ENCODE peak calls at places on chromosomes 12 and 14, in seven cellular contexts. W is GM06990; E is fibroblast of lung; N is astrocyte of the spinal cord; S is CD8-positive, alpha-beta T cell; L is uterus; D is astrocyte of the cerebellum. C is an unnamed sample.

GRCh38 chr12:538731-539539 is 79.2 kb downstream of the B4GALNT3 start:
- DNase-seq in W (no peak), E (peak; percentile 71), N (peak; percentile 54), S (peak; percentile 56), L (no peak), D (peak; percentile 4), C (no peak)

GRCh38 chr12:96719671-96720362 is 187.2 kb upstream of the NEDD1 start:
- DNase-seq in W (peak; percentile 54), E (peak; percentile 18), N (peak; percentile 64), S (no peak), L (no peak), D (no peak), C (peak; percentile 67)

GRCh38 chr12:106303202-106303820 is 778 bp downstream of the TCP11L2 start:
- DNase-seq in W (peak; percentile 61), E (peak; percentile 63), N (peak; percentile 73), S (peak; percentile 95), L (peak; percentile 86), D (no peak), C (peak; percentile 52)

GRCh38 chr14:64625363-64626232 is 75.8 kb downstream of the PPP1R36 start:
- DNase-seq in W (no peak), E (no peak), N (no peak), S (no peak), L (no peak), D (no peak), C (no peak)

GRCh38 chr12:130764475-130765185 is 48.5 kb upstream of the RIMBP2 start:
- DNase-seq in W (no peak), E (peak; percentile 51), N (peak; percentile 32), S (no peak), L (no peak), D (peak; percentile 16), C (no peak)

GRCh38 chr12:56469007-56469930 is 891 bp downstream of the SPRYD4 start:
- DNase-seq in W (peak; percentile 36), E (no peak), N (no peak), S (peak; percentile 7), L (no peak), D (no peak), C (no peak)

GRCh38 chr14:31154956-31155355 is 52.6 kb downstream of the HECTD1 start:
- DNase-seq in W (no peak), E (peak; percentile 32), N (peak; percentile 17), S (no peak), L (no peak), D (no peak), C (no peak)

GRCh38 chr14:91244501-91244901 is at the start of gene GPR68:
- DNase-seq in W (no peak), E (peak; percentile 76), N (peak; percentile 74), S (no peak), L (no peak), D (no peak), C (no peak)

GRCh38 chr12:130745921-130746320 is 29.8 kb upstream of the RIMBP2 start:
- DNase-seq in W (no peak), E (no peak), N (no peak), S (no peak), L (no peak), D (no peak), C (no peak)

GRCh38 chr14:75981826-75982723 is at the start of gene TGFB3:
- DNase-seq in W (peak; percentile 70), E (peak; percentile 94), N (peak; percentile 96), S (peak; percentile 77), L (peak; percentile 91), D (peak; percentile 78), C (peak; percentile 85)

GRCh38 chr12:72271401-72271740 is 799 bp upstream of the TRHDE start:
- DNase-seq in W (peak; percentile 1), E (peak; percentile 71), N (peak; percentile 68), S (no peak), L (no peak), D (peak; percentile 34), C (peak; percentile 19)

GRCh38 chr12:41014643-41015020 is 173.5 kb upstream of the PDZRN4 start:
- DNase-seq in W (no peak), E (peak; percentile 76), N (peak; percentile 31), S (no peak), L (no peak), D (no peak), C (no peak)

GRCh38 chr14:34851395-34851794 is 23.8 kb downstream of the BAZ1A start:
- DNase-seq in W (no peak), E (peak; percentile 69), N (peak; percentile 38), S (no peak), L (no peak), D (no peak), C (no peak)

GRCh38 chr12:123591702-123592481 is 7.5 kb downstream of the TMED2 start:
- DNase-seq in W (no peak), E (peak; percentile 78), N (peak; percentile 59), S (no peak), L (no peak), D (no peak), C (no peak)

GRCh38 chr12:39764944-39765560 is 145.4 kb upstream of the ABCD2 start:
- DNase-seq in W (no peak), E (peak; percentile 43), N (peak; percentile 53), S (no peak), L (no peak), D (peak; percentile 28), C (peak; percentile 21)

GRCh38 chr12:106739318-106739717 is 35.2 kb upstream of the RIC8B start:
- DNase-seq in W (no peak), E (peak; percentile 64), N (no peak), S (no peak), L (no peak), D (no peak), C (no peak)

GRCh38 chr14:77320238-77320935 is at the start of gene POMT2:
- DNase-seq in W (peak; percentile 94), E (peak; percentile 84), N (peak; percentile 88), S (peak; percentile 91), L (peak; percentile 91), D (peak; percentile 56), C (peak; percentile 91)

DNA sequence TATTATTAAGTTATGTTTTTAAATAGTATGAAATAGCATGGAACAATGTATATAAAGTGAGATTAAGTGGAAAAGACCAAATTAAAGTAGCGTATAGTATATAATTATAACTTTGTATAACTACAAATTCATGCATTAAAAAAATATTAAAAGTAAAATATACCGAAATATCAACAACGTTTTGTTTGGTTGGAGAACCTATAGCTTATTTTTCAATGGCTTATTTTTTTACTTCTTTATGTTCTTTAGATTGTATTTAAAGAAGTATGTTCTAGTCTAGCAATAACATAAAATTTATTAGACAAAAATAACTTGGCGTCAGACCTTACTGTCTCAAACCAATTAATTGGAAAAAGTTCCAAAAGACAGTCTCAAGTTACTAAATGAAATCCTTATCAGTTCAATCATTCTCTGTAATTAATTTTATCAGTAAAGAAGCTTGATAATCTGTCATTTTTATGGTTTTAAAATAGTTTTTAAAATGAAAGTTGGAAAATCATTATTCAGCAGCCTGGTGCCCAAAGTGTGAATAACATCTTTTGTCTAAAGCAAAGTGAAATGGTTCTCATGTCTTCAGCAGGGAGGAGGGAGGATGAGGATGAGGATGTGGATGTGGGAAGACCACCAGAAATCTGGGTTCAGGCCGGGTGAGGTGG is 46.7 kb downstream of the IRAK3 start:
- DNase-seq in W (no peak), E (no peak), N (peak; percentile 25), S (no peak), L (no peak), D (no peak), C (peak; percentile 24)
- TF ChIP-seq CTCF in W (no peak), E (no peak), N (peak; percentile 13), S (no peak), L (no peak), D (peak; percentile 13), C (no peak)

DNA sequence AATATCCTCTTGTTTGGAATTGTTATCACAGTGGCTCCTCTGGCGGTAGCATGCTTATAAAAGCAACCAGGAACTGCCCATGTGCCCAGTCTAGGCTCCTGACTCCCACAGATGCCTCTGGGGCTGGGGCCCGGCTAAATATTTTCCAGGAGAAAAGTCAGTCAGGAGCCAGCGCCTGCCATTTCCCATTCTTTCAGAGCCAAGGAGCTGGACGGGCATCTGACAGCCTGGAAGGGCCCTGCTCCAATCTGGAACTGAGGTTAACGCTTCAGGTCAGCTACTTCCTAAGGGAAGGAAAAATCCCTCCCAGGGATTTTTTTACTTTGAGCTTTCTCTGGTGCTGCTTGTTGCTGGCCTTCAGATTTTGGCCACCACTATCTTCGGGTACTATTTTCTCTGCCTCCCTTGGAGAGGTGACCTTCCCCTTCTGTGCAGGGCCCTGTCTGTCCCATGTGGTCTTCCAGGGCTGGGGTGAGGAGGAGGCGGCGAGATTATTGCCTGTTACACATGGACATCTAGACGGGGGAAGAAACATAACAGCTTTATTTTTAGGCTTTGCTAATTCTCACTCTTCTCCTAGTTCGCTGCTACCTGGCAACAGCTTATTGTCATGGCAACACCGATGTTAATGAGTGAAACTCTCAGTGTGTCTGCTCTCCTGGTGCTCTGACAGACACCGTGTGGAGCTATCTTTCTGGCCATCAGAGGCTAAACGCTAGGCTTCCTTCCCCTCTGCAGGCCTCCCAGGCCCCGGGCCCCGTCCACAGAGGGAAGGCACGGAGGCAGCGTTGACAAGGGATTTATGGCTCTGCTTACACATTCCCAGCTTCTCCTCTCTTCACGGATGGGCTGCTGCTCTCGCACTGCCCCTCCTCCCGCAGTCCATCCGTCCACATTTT is 160.4 kb downstream of the CACNA1C start:
- DNase-seq in W (no peak), E (peak; percentile 50), N (peak; percentile 8), S (no peak), L (peak; percentile 69), D (no peak), C (no peak)
- TF ChIP-seq CTCF in W (no peak), E (no peak), N (no peak), S (no peak), L (no peak), D (no peak), C (no peak)

GRCh38 chr12:115470977-115471376 is 787.0 kb upstream of the TBX3 start:
- DNase-seq in W (no peak), E (no peak), N (no peak), S (no peak), L (no peak), D (no peak), C (no peak)
- TF ChIP-seq CTCF in W (no peak), E (no peak), N (no peak), S (no peak), L (no peak), D (no peak), C (no peak)

DNA sequence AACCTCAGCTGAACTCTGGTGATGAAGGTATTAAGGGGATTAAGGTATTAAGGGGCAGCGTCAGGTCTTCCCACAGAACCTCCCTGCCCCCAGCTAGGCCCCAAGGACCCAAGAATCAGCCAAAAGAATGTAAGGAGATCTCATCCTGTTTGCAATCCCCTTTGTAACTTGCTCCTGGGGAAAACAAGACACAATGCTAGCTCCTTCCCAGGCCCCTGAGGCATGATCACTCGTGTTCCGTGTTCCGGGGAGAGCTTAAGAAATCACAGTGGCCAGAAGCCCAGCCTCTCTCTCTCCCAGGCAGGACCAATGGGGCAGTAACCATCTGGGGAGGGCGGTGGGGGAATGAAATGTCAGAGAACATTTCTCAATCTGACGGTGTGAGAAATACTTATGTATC is 33.2 kb downstream of the PIGH start:
- DNase-seq in W (no peak), E (no peak), N (no peak), S (no peak), L (no peak), D (no peak), C (no peak)
- TF ChIP-seq CTCF in W (no peak), E (no peak), N (no peak), S (no peak), L (no peak), D (no peak), C (no peak)

C was measured in GM13977.